ENCODE peak calls at places on chromosomes 7 and 10, in ten cellular contexts. V, Y, O, U, A, W, N, C, L and R are unnamed samples.

GRCh38 chr10:133445751-133446708 is 7.7 kb upstream of the SCART1 start:
- DNase-seq in U (no peak), O (no peak), W (no peak), V (no peak), L (no peak), A (peak), N (no peak), Y (no peak), C (peak), R (no peak)

GRCh38 chr7:139659922-139660316 is 117.9 kb downstream of the HIPK2 start:
- DNase-seq in N (no peak), U (no peak), L (no peak), C (no peak), A (no peak), O (no peak), W (no peak), Y (no peak), V (no peak), R (no peak)

GRCh38 chr10:116690356-116691078 is 51.8 kb downstream of the HSPA12A start:
- DNase-seq in N (no peak), Y (no peak), W (no peak), C (peak), L (peak), A (no peak), V (no peak), U (no peak), O (no peak), R (no peak)

GRCh38 chr10:128318366-128318765 is 192.1 kb upstream of the MKI67 start:
- DNase-seq in V (no peak), C (peak), L (no peak), U (no peak), A (peak), O (no peak), W (no peak), N (no peak), Y (no peak), R (no peak)

GRCh38 chr10:30831876-30832726 is 199.6 kb downstream of the ZNF438 start:
- DNase-seq in U (no peak), O (no peak), V (no peak), A (peak), W (peak), Y (no peak), C (no peak), N (no peak), L (no peak), R (no peak)

GRCh38 chr7:95749044-95749443 is 23.3 kb upstream of the DYNC1I1 start:
- DNase-seq in U (no peak), V (no peak), W (no peak), C (no peak), N (no peak), L (no peak), A (no peak), Y (no peak), O (no peak), R (no peak)

GRCh38 chr7:77759294-77759889 is 38.8 kb downstream of the TMEM60 start:
- DNase-seq in Y (peak), V (peak), N (peak), C (no peak), U (peak), W (peak), L (peak), A (no peak), O (peak), R (peak)

GRCh38 chr7:111878788-111879187 is 316.5 kb upstream of the IMMP2L start:
- DNase-seq in N (no peak), V (no peak), L (no peak), U (no peak), A (no peak), O (no peak), W (no peak), Y (peak), C (no peak), R (no peak)

GRCh38 chr7:106944035-106944665 is 79.1 kb downstream of the PIK3CG start:
- DNase-seq in U (no peak), N (no peak), C (no peak), V (no peak), A (no peak), O (no peak), L (no peak), W (no peak), Y (no peak), R (no peak)

GRCh38 chr10:96820730-96821129 is 11.4 kb upstream of the LCOR start:
- DNase-seq in C (no peak), V (no peak), Y (peak), A (no peak), U (no peak), O (no peak), N (no peak), L (no peak), W (no peak), R (no peak)

GRCh38 chr10:63456437-63457210 is 9.2 kb downstream of the JMJD1C start:
- DNase-seq in A (no peak), N (no peak), O (peak), W (peak), Y (no peak), V (no peak), L (peak), U (no peak), C (no peak), R (peak)

GRCh38 chr10:132652936-132653590 is 115.5 kb downstream of the INPP5A start:
- DNase-seq in A (no peak), W (no peak), O (no peak), N (no peak), L (no peak), C (no peak), V (no peak), Y (no peak), U (no peak), R (no peak)

GRCh38 chr10:29495366-29495765 is 139.4 kb downstream of the SVIL start:
- DNase-seq in U (no peak), Y (no peak), N (no peak), V (no peak), C (no peak), L (no peak), A (no peak), W (no peak), O (no peak), R (no peak)

GRCh38 chr7:69837387-69838068 is 239.3 kb downstream of the AUTS2 start:
- DNase-seq in W (peak), U (no peak), V (no peak), O (no peak), C (no peak), A (no peak), L (peak), N (no peak), Y (peak), R (no peak)

GRCh38 chr10:77967611-77968022 is 41.1 kb upstream of the DLG5 start:
- DNase-seq in U (no peak), A (no peak), V (no peak), N (no peak), W (no peak), L (no peak), C (no peak), Y (no peak), O (no peak), R (no peak)

GRCh38 chr10:35495521-35496238 is 109.5 kb upstream of the GJD4 start:
- DNase-seq in L (peak), C (no peak), W (peak), U (no peak), V (no peak), O (no peak), N (no peak), Y (no peak), A (no peak), R (no peak)

GRCh38 chr10:43912469-43912868 is 263.8 kb upstream of the ZNF32 start:
- DNase-seq in L (no peak), W (no peak), V (no peak), N (no peak), C (no peak), Y (no peak), A (no peak), O (no peak), U (no peak), R (no peak)

GRCh38 chr10:48981310-48981907 is 41.8 kb upstream of the LRRC18 start:
- DNase-seq in C (no peak), U (peak), L (peak), Y (peak), A (peak), W (peak), O (peak), V (no peak), N (no peak), R (peak)

GRCh38 chr10:120588311-120588710 is 131.3 kb downstream of the PLPP4 start:
- DNase-seq in N (no peak), W (no peak), L (no peak), Y (no peak), A (no peak), C (no peak), V (no peak), U (no peak), O (no peak), R (no peak)

GRCh38 chr7:139614886-139615285 is 91.4 kb downstream of the CLEC2L start:
- DNase-seq in W (no peak), O (no peak), C (no peak), V (no peak), Y (no peak), N (no peak), L (no peak), U (no peak), A (peak), R (no peak)

GRCh38 chr7:65307651-65308299 is 65.9 kb upstream of the ZNF92 start:
- DNase-seq in N (no peak), V (peak), O (peak), L (peak), W (peak), A (peak), U (peak), Y (peak), C (no peak), R (peak)

GRCh38 chr10:74932648-74933047 is 106.2 kb downstream of the KAT6B start:
- DNase-seq in Y (peak), N (no peak), O (no peak), U (no peak), C (no peak), V (no peak), A (peak), L (peak), W (peak), R (no peak)

GRCh38 chr7:151081170-151082101 is 827 bp upstream of the FASTK start:
- DNase-seq in C (peak), W (no peak), L (no peak), N (no peak), Y (peak), V (no peak), A (no peak), O (peak), U (no peak), R (no peak)

GRCh38 chr10:24897326-24897926 is 55.0 kb downstream of the PRTFDC1 start:
- DNase-seq in A (no peak), N (no peak), O (peak), U (no peak), W (peak), L (no peak), Y (no peak), C (no peak), V (peak), R (peak)

GRCh38 chr7:121372376-121373024 is 23.6 kb downstream of the FAM3C start:
- DNase-seq in W (peak), N (no peak), A (no peak), U (no peak), L (peak), O (no peak), Y (no peak), C (no peak), V (no peak), R (no peak)

GRCh38 chr10:82887488-82887887 is 1012.5 kb downstream of the NRG3 start:
- DNase-seq in V (no peak), A (no peak), N (no peak), U (no peak), W (no peak), Y (peak), O (no peak), C (no peak), L (no peak), R (no peak)

GRCh38 chr7:105934577-105935185 is 28.4 kb upstream of the CDHR3 start:
- DNase-seq in Y (peak), O (peak), U (no peak), A (no peak), N (no peak), V (no peak), C (no peak), W (peak), L (peak), R (peak)

GRCh38 chr10:71708301-71708703 is 11.3 kb downstream of the C10orf105 start:
- DNase-seq in W (no peak), A (no peak), C (no peak), O (peak), N (no peak), V (peak), L (peak), U (peak), Y (peak), R (peak)

GRCh38 chr10:26887611-26888215 is 27.0 kb upstream of the ABI1 start:
- DNase-seq in U (no peak), W (no peak), O (no peak), A (no peak), L (peak), Y (no peak), N (no peak), C (no peak), V (no peak), R (no peak)

GRCh38 chr10:25130911-25131310 is 43.9 kb upstream of the GPR158 start:
- DNase-seq in U (no peak), W (peak), A (no peak), O (peak), L (peak), C (no peak), N (no peak), Y (no peak), V (no peak), R (no peak)

GRCh38 chr7:13593854-13594253 is 395.6 kb downstream of the ETV1 start:
- DNase-seq in U (no peak), O (no peak), L (no peak), W (no peak), C (no peak), Y (no peak), N (no peak), V (no peak), A (no peak), R (no peak)

GRCh38 chr10:116461680-116462079 is 34.0 kb downstream of the PNLIPRP3 start:
- DNase-seq in N (no peak), W (no peak), V (no peak), L (no peak), Y (no peak), C (no peak), O (no peak), A (no peak), U (no peak), R (no peak)

GRCh38 chr10:79488303-79488702 is 24.0 kb upstream of the EIF5AL1 start:
- DNase-seq in C (peak), O (peak), L (peak), N (no peak), A (peak), W (peak), V (no peak), Y (no peak), U (no peak), R (peak)

GRCh38 chr10:3829193-3830050 is 44.4 kb upstream of the KLF6 start:
- DNase-seq in W (no peak), U (no peak), L (no peak), A (no peak), N (no peak), C (no peak), O (no peak), V (no peak), Y (no peak), R (no peak)